ENCODE peak calls at places on chromosomes 4 and X, in four cellular contexts. W, A, P and K are unnamed samples.

GRCh38 chr4:77617203-77617602 is 11.6 kb downstream of the CXCL13 start:
- DNase-seq in W (no peak), A (peak), P (no peak), K (no peak)

GRCh38 chr4:2822461-2823300 is 21.0 kb upstream of the ADD1 start:
- DNase-seq in P (no peak), A (no peak), W (no peak), K (no peak)

GRCh38 chrX:49876750-49877149 is 2.5 kb upstream of the USP27X start:
- DNase-seq in A (peak), W (no peak), P (no peak), K (peak)

GRCh38 chrX:116378961-116379360 is 57.4 kb upstream of the SLC6A14 start:
- DNase-seq in P (no peak), W (no peak), A (no peak), K (no peak)

GRCh38 chrX:9855536-9856320 is 69.5 kb downstream of the SHROOM2 start:
- DNase-seq in P (no peak), A (no peak), W (no peak), K (no peak)

GRCh38 chr4:15077969-15078368 is 75.7 kb downstream of the CPEB2 start:
- DNase-seq in P (no peak), W (no peak), A (peak), K (no peak)

GRCh38 chr4:11623726-11624037 is 195.0 kb upstream of the HS3ST1 start:
- DNase-seq in P (no peak), W (no peak), A (no peak), K (no peak)

GRCh38 chr4:101604976-101605375 is 185.6 kb upstream of the BANK1 start:
- DNase-seq in A (peak), P (no peak), W (no peak), K (no peak)

GRCh38 chr4:54099959-54100606 is at the start of gene GSX2:
- DNase-seq in A (no peak), P (no peak), W (no peak), K (peak)

GRCh38 chr4:2424581-2424980 is 5.8 kb downstream of the CFAP99 start:
- DNase-seq in W (no peak), P (no peak), A (peak), K (no peak)

GRCh38 chr4:121698119-121698732 is 1.4 kb upstream of the ANXA5 start:
- DNase-seq in W (no peak), P (no peak), A (no peak), K (no peak)

GRCh38 chrX:41733939-41734338 is 10.0 kb downstream of the GPR82 start:
- DNase-seq in P (peak), A (no peak), W (no peak), K (no peak)

GRCh38 chr4:56575820-56576429 is 70.3 kb downstream of the ARL9 start:
- DNase-seq in P (no peak), A (peak), W (no peak), K (peak)

GRCh38 chr4:101123231-101123630 is 224.1 kb downstream of the PPP3CA start:
- DNase-seq in P (no peak), W (no peak), A (no peak), K (no peak)

GRCh38 chr4:9999956-10000551 is 21.2 kb downstream of the SLC2A9 start:
- DNase-seq in W (no peak), P (no peak), A (peak), K (no peak)